ENCODE peak calls at places on chromosomes 1 and 21, in seven cellular contexts. A is H9; U is left lung; T is lower lobe of right lung; M is testis; D is Panc1; I is CD8-positive, alpha-beta memory T cell. J is an unnamed sample.

GRCh38 chr21:43340491-43341348 is 86.2 kb downstream of the SIK1 start:
- DNase-seq in A (no peak), U (no peak), T (no peak), M (no peak), D (no peak), I (no peak), J (peak; percentile 37)

GRCh38 chr1:109777980-109778625 is 14.4 kb upstream of the EPS8L3 start:
- DNase-seq in A (no peak), U (no peak), T (peak; percentile 21), M (no peak), D (no peak), I (no peak), J (peak; percentile 26)

GRCh38 chr1:1293618-1294249 is 13.5 kb downstream of the SCNN1D start:
- DNase-seq in A (peak; percentile 81), U (no peak), T (no peak), M (peak; percentile 79), D (no peak), I (no peak), J (no peak)

GRCh38 chr1:159892944-159893343 is 7.0 kb downstream of the CFAP45 start:
- DNase-seq in A (peak; percentile 61), U (no peak), T (no peak), M (no peak), D (no peak), I (no peak), J (no peak)

GRCh38 chr1:109185990-109186703 is 27.6 kb upstream of the SARS1 start:
- DNase-seq in A (peak; percentile 46), U (no peak), T (peak; percentile 59), M (no peak), D (no peak), I (no peak), J (no peak)

GRCh38 chr1:153548722-153549695 is at the start of gene S100A3:
- DNase-seq in A (peak; percentile 25), U (no peak), T (peak; percentile 45), M (no peak), D (no peak), I (no peak), J (peak; percentile 39)

GRCh38 chr1:19424651-19425570 is 60.4 kb downstream of the CAPZB start:
- DNase-seq in A (no peak), U (no peak), T (no peak), M (no peak), D (no peak), I (no peak), J (no peak)

GRCh38 chr21:44838038-44838895 is 20.4 kb upstream of the SUMO3 start:
- DNase-seq in A (no peak), U (no peak), T (no peak), M (no peak), D (no peak), I (no peak), J (no peak)

GRCh38 chr1:210262167-210262896 is 29.7 kb downstream of the SERTAD4 start:
- DNase-seq in A (no peak), U (no peak), T (no peak), M (peak; percentile 33), D (no peak), I (no peak), J (no peak)

GRCh38 chr1:60831780-60832179 is 250.6 kb upstream of the NFIA start:
- DNase-seq in A (no peak), U (no peak), T (no peak), M (no peak), D (no peak), I (no peak), J (no peak)

GRCh38 chr1:30900931-30901560 is 7.5 kb downstream of the SDC3 start:
- DNase-seq in A (no peak), U (peak; percentile 26), T (no peak), M (no peak), D (no peak), I (no peak), J (no peak)

GRCh38 chr1:209513226-209513625 is 70.3 kb upstream of the CAMK1G start:
- DNase-seq in A (peak; percentile 55), U (no peak), T (no peak), M (no peak), D (peak; percentile 10), I (no peak), J (no peak)

GRCh38 chr1:180507826-180508724 is 5.7 kb upstream of the ACBD6 start:
- DNase-seq in A (no peak), U (peak; percentile 73), T (no peak), M (no peak), D (no peak), I (no peak), J (peak; percentile 60)

GRCh38 chr1:78855258-78855657 is 151.3 kb downstream of the ADGRL4 start:
- DNase-seq in A (no peak), U (no peak), T (no peak), M (no peak), D (no peak), I (no peak), J (no peak)

GRCh38 chr1:16122361-16122881 is 33.4 kb downstream of the EPHA2 start:
- DNase-seq in A (peak; percentile 59), U (peak; percentile 61), T (peak; percentile 45), M (no peak), D (no peak), I (no peak), J (no peak)

GRCh38 chr1:80657707-80658106 is 1143.0 kb upstream of the ADGRL2 start:
- DNase-seq in A (no peak), U (no peak), T (no peak), M (no peak), D (no peak), I (no peak), J (no peak)

GRCh38 chr21:15730484-15731242 is 881 bp downstream of the USP25 start:
- DNase-seq in A (no peak), U (no peak), T (no peak), M (no peak), D (no peak), I (no peak), J (no peak)

GRCh38 chr1:82503805-82504204 is 703.1 kb downstream of the ADGRL2 start:
- DNase-seq in A (no peak), U (no peak), T (no peak), M (no peak), D (no peak), I (no peak), J (no peak)

GRCh38 chr1:232416026-232416568 is 213.8 kb downstream of the SIPA1L2 start:
- DNase-seq in A (no peak), U (no peak), T (no peak), M (no peak), D (no peak), I (no peak), J (no peak)

GRCh38 chr1:229221106-229222019 is 49.5 kb upstream of the RAB4A start:
- DNase-seq in A (no peak), U (no peak), T (peak; percentile 52), M (no peak), D (peak; percentile 47), I (no peak), J (peak; percentile 80)

GRCh38 chr1:77857557-77857956 is 30.9 kb upstream of the NEXN start:
- DNase-seq in A (no peak), U (no peak), T (no peak), M (no peak), D (no peak), I (no peak), J (no peak)

GRCh38 chr1:54649921-54650320 is 8.3 kb downstream of the MROH7 start:
- DNase-seq in A (no peak), U (no peak), T (no peak), M (no peak), D (no peak), I (no peak), J (no peak)

GRCh38 chr1:54651608-54652007 is 10.0 kb downstream of the MROH7 start:
- DNase-seq in A (no peak), U (no peak), T (no peak), M (no peak), D (no peak), I (no peak), J (no peak)

GRCh38 chr1:54652172-54652571 is 10.6 kb downstream of the MROH7 start:
- DNase-seq in A (no peak), U (no peak), T (no peak), M (no peak), D (no peak), I (no peak), J (no peak)

GRCh38 chr1:54650417-54650816 is 8.8 kb downstream of the MROH7 start:
- DNase-seq in A (no peak), U (no peak), T (no peak), M (no peak), D (no peak), I (no peak), J (no peak)

DNA sequence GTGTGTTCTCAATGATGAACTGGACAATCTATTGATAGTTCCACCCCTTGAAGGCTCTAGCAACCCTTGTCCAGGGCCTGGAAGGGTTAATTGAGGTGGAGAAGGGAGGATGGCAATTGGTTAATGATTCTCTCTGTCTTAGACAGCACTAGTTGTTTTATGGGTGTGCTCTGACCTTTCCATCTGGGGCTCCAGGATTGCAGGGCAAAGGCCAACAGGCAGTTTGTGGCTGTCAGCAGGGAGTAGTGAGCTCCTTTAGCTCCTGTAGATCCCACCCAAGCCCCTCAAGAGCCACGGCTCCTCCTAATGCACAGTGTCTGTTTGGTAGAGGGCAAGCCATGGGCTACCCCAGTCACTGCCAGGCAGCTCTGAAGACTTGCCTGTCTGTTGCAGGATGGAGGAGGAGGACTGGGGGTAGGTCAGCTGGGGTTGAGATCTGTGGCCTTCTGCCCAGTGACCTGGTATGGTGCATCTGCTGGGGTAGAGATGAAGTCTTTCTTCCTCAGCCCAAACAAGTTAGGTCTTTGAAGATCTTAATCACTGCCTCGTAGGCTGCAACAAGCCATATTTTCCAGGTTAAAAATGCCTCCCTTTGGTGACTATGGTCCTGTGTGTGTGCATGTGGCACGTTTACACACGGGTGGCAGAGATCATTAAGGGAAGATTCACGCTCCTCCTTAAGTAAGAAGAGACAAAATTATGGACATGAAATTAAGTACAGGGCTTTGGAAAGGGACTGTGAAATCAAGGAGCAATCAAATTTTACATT is 7.7 kb downstream of the MROH7 start:
- DNase-seq in A (no peak), U (no peak), T (no peak), M (no peak), D (no peak), I (no peak), J (no peak)
- H3K4me1 ChIP-seq in A (no peaks in the 10 kb centered on the region), U (no peaks in the 10 kb centered on the region), T (no peaks in the 10 kb centered on the region), M (no peaks in the 10 kb centered on the region), D (no peaks in the 10 kb centered on the region), I (no peaks in the 10 kb centered on the region), J (no peaks in the 10 kb centered on the region)

GRCh38 chr1:183106166-183106565 is 79.9 kb upstream of the LAMC2 start:
- DNase-seq in A (no peak), U (no peak), T (no peak), M (no peak), D (no peak), I (no peak), J (no peak)
- H3K4me1 ChIP-seq in A (peaks cover 15% of the 10 kb centered on the region), U (peaks cover 8% of the 10 kb centered on the region), T (peaks cover 33% of the 10 kb centered on the region), M (peaks cover 15% of the 10 kb centered on the region), D (no peaks in the 10 kb centered on the region), I (no peaks in the 10 kb centered on the region), J (no peaks in the 10 kb centered on the region)

GRCh38 chr1:224540535-224540934 is 75.6 kb upstream of the CNIH3 start:
- DNase-seq in A (no peak), U (no peak), T (no peak), M (no peak), D (no peak), I (no peak), J (no peak)
- H3K4me1 ChIP-seq in A (peaks cover 2% of the 10 kb centered on the region), U (peaks cover 4% of the 10 kb centered on the region), T (no peaks in the 10 kb centered on the region), M (no peaks in the 10 kb centered on the region), D (no peaks in the 10 kb centered on the region), I (no peaks in the 10 kb centered on the region), J (peaks cover 19% of the 10 kb centered on the region)

DNA sequence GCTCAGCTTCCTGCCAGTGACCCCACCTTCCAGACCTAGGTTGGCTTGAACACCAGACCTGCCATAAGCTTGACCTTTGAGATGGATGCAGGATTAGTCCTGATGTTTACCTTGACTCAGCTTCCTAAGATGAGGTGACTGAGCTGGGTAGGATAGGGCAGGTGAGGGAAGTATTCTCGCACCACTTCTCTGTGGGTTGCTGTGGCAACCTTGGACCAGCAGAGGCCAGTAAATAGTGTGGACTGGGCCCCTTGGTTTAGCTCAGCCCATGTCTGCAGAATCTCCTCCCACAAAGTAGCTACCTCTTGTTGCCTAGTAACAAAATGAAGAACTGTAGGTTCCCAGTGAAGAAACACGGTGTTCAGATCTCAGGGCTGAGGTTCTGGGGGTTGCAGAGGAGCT is 8.4 kb downstream of the RPS6KA1 start:
- DNase-seq in A (peak; percentile 61), U (no peak), T (peak; percentile 63), M (peak; percentile 48), D (no peak), I (no peak), J (no peak)
- H3K4me1 ChIP-seq in A (no peaks in the 10 kb centered on the region), U (peaks cover 11% of the 10 kb centered on the region), T (peaks cover 73% of the 10 kb centered on the region), M (peaks cover 14% of the 10 kb centered on the region), D (peaks cover 3% of the 10 kb centered on the region), I (peaks cover 78% of the 10 kb centered on the region), J (peaks cover 21% of the 10 kb centered on the region)